ENCODE peak calls at places on chromosome 2, in seven cellular contexts. L is fibroblast of lung, N is WERI-Rb-1, B is mesothelial cell of epicardium, Y is transverse colon, T is fibroblast of the aortic adventitia, R is progenitor cell of endocrine pancreas. S is an unnamed sample.

GRCh38 chr2:73851274-73851673 is 22.5 kb downstream of the STAMBP start:
- DNase-seq in L (no peak), N (peak), B (no peak), Y (peak), T (no peak), R (no peak), S (peak)

GRCh38 chr2:219453691-219454131 is 19.1 kb downstream of the SPEG start:
- DNase-seq in L (peak), N (peak), B (no peak), Y (peak), T (peak), R (no peak), S (peak)

GRCh38 chr2:62216616-62217015 is 20.7 kb downstream of the B3GNT2 start:
- DNase-seq in L (peak), N (no peak), B (no peak), Y (peak), T (peak), R (no peak), S (peak)

GRCh38 chr2:127419448-127420038 is 1.3 kb downstream of the PROC start:
- DNase-seq in L (no peak), N (no peak), B (no peak), Y (no peak), T (no peak), R (no peak), S (no peak)

GRCh38 chr2:121085801-121086200 is 199.2 kb downstream of the TFCP2L1 start:
- DNase-seq in L (no peak), N (no peak), B (no peak), Y (no peak), T (no peak), R (no peak), S (no peak)

GRCh38 chr2:37919631-37920032 is 5.5 kb upstream of the RMDN2 start:
- DNase-seq in L (no peak), N (no peak), B (no peak), Y (no peak), T (no peak), R (no peak), S (peak)

GRCh38 chr2:173652311-173652710 is 297.6 kb downstream of the CDCA7 start:
- DNase-seq in L (peak), N (no peak), B (no peak), Y (no peak), T (peak), R (no peak), S (peak)

GRCh38 chr2:123153041-123153440 is 872.0 kb upstream of the CNTNAP5 start:
- DNase-seq in L (no peak), N (no peak), B (no peak), Y (no peak), T (no peak), R (no peak), S (no peak)

GRCh38 chr2:220476877-220477276 is 849.4 kb downstream of the SLC4A3 start:
- DNase-seq in L (no peak), N (no peak), B (no peak), Y (no peak), T (no peak), R (no peak), S (no peak)

GRCh38 chr2:10482460-10482859 is 34.3 kb upstream of the ODC1 start:
- DNase-seq in L (no peak), N (no peak), B (no peak), Y (no peak), T (no peak), R (no peak), S (no peak)

GRCh38 chr2:217418090-217418489 is 558.2 kb upstream of the TNP1 start:
- DNase-seq in L (no peak), N (no peak), B (no peak), Y (no peak), T (peak), R (no peak), S (no peak)

GRCh38 chr2:102488063-102488462 is 15.0 kb downstream of the SLC9A4 start:
- DNase-seq in L (peak), N (no peak), B (no peak), Y (peak), T (peak), R (no peak), S (peak)

GRCh38 chr2:223813329-223813728 is 24.1 kb downstream of the AP1S3 start:
- DNase-seq in L (no peak), N (no peak), B (no peak), Y (no peak), T (no peak), R (no peak), S (no peak)

GRCh38 chr2:133777607-133778006 is 209.3 kb upstream of the NCKAP5 start:
- DNase-seq in L (peak), N (no peak), B (no peak), Y (no peak), T (no peak), R (no peak), S (no peak)

GRCh38 chr2:28713582-28714292 is 37.9 kb upstream of the PPP1CB start:
- DNase-seq in L (peak), N (no peak), B (no peak), Y (no peak), T (peak), R (no peak), S (peak)

GRCh38 chr2:219045937-219046550 is 4.7 kb upstream of the CFAP65 start:
- DNase-seq in L (peak), N (no peak), B (peak), Y (no peak), T (peak), R (peak), S (peak)

GRCh38 chr2:191246820-191247380 is 1.7 kb downstream of the MYO1B start:
- DNase-seq in L (peak), N (no peak), B (no peak), Y (no peak), T (no peak), R (no peak), S (peak)

GRCh38 chr2:172968061-172968469 is 107.6 kb upstream of the MAP3K20 start:
- DNase-seq in L (peak), N (no peak), B (no peak), Y (no peak), T (peak), R (no peak), S (peak)

GRCh38 chr2:27212626-27213471 is 781 bp upstream of the SLC5A6 start:
- DNase-seq in L (peak), N (peak), B (no peak), Y (no peak), T (peak), R (no peak), S (peak)

GRCh38 chr2:226030369-226031077 is 631.0 kb downstream of the NYAP2 start:
- DNase-seq in L (peak), N (peak), B (no peak), Y (no peak), T (no peak), R (no peak), S (no peak)

GRCh38 chr2:55862269-55862668 is 61.3 kb downstream of the EFEMP1 start:
- DNase-seq in L (peak), N (no peak), B (no peak), Y (no peak), T (peak), R (no peak), S (peak)

GRCh38 chr2:200509608-200510433 is at the start of gene KCTD18:
- DNase-seq in L (peak), N (peak), B (peak), Y (peak), T (peak), R (peak), S (peak)

GRCh38 chr2:122481717-122482116 is 726.3 kb downstream of the TSN start:
- DNase-seq in L (no peak), N (no peak), B (no peak), Y (no peak), T (no peak), R (no peak), S (peak)

GRCh38 chr2:33022989-33023731 is 76.4 kb downstream of the LTBP1 start:
- DNase-seq in L (peak), N (no peak), B (no peak), Y (no peak), T (peak), R (no peak), S (peak)

GRCh38 chr2:213246665-213247281 is 37.5 kb upstream of the SPAG16 start:
- DNase-seq in L (peak), N (peak), B (peak), Y (peak), T (peak), R (peak), S (peak)

GRCh38 chr2:85949280-85949679 is 60.5 kb upstream of the ST3GAL5 start:
- DNase-seq in L (no peak), N (no peak), B (no peak), Y (no peak), T (no peak), R (no peak), S (peak)

GRCh38 chr2:75563591-75563990 is 2.9 kb upstream of the EVA1A start:
- DNase-seq in L (no peak), N (no peak), B (no peak), Y (no peak), T (no peak), R (no peak), S (no peak)

GRCh38 chr2:70664525-70664924 is 103.5 kb downstream of the ADD2 start:
- DNase-seq in L (no peak), N (no peak), B (no peak), Y (no peak), T (no peak), R (no peak), S (no peak)

GRCh38 chr2:179235463-179236108 is 29.0 kb downstream of the SESTD1 start:
- DNase-seq in L (no peak), N (no peak), B (no peak), Y (no peak), T (peak), R (no peak), S (no peak)

GRCh38 chr2:235591921-235592320 is 98.1 kb downstream of the AGAP1 start:
- DNase-seq in L (peak), N (no peak), B (no peak), Y (no peak), T (no peak), R (no peak), S (no peak)

GRCh38 chr2:202035089-202035940 is 1.7 kb downstream of the FZD7 start:
- DNase-seq in L (peak), N (no peak), B (peak), Y (peak), T (peak), R (peak), S (peak)

GRCh38 chr2:5854797-5855196 is 162.6 kb downstream of the SOX11 start:
- DNase-seq in L (no peak), N (no peak), B (no peak), Y (no peak), T (no peak), R (no peak), S (no peak)

GRCh38 chr2:2743164-2743571 is 412.1 kb upstream of the MYT1L start:
- DNase-seq in L (no peak), N (no peak), B (no peak), Y (no peak), T (peak), R (no peak), S (peak)

GRCh38 chr2:10584843-10585475 is 104.8 kb downstream of the NOL10 start:
- DNase-seq in L (peak), N (no peak), B (no peak), Y (no peak), T (peak), R (no peak), S (peak)

GRCh38 chr2:130871843-130872242 is 35.1 kb downstream of the ARHGEF4 start:
- DNase-seq in L (no peak), N (no peak), B (no peak), Y (no peak), T (no peak), R (no peak), S (no peak)

GRCh38 chr2:204529795-204530463 is 15.3 kb upstream of the PARD3B start:
- DNase-seq in L (no peak), N (no peak), B (no peak), Y (peak), T (no peak), R (no peak), S (no peak)

GRCh38 chr2:177030391-177031000 is 182.1 kb upstream of the HNRNPA3 start:
- DNase-seq in L (no peak), N (no peak), B (no peak), Y (no peak), T (no peak), R (no peak), S (no peak)

GRCh38 chr2:103293266-103293583 is 531.4 kb downstream of the TMEM182 start:
- DNase-seq in L (no peak), N (no peak), B (no peak), Y (no peak), T (no peak), R (no peak), S (no peak)

GRCh38 chr2:126635281-126635680 is 20.7 kb upstream of the GYPC start:
- DNase-seq in L (peak), N (no peak), B (no peak), Y (no peak), T (peak), R (no peak), S (peak)

GRCh38 chr2:171072164-171072563 is 88.5 kb downstream of the TLK1 start:
- DNase-seq in L (no peak), N (no peak), B (no peak), Y (peak), T (no peak), R (no peak), S (no peak)

DNA sequence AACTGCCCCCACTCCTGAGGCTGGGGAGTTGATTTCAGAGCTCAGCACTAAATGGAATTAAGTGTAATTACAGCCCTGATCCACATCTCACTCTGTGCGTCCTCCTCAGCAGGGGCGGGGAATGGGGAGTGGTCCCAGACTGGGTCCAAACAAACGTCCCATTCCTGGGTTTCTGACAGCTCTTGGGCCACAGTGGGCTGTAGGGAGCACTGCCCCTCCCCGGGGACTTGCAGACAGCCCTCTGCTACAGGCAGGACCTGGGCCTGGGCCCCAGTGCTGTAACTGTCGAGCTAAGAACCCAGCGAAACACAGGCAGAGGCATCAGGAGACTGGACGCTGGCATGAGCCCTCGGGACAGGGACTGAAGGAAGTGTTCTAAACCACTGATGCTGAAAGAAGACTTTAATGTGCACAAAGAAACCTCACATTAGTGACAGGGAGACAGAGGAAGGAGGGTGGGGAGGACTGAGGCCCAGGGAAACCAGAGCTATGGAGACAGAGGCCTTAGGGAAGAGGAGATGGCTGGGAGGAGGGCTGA is 5.7 kb upstream of the SEMA4C start:
- DNase-seq in L (no peak), N (peak), B (no peak), Y (no peak), T (no peak), R (no peak), S (no peak)
- TF ChIP-seq CTCF in L (no peak), N (no peak), B (peak), Y (no peak), T (no peak), R (no peak), S (no peak)

DNA sequence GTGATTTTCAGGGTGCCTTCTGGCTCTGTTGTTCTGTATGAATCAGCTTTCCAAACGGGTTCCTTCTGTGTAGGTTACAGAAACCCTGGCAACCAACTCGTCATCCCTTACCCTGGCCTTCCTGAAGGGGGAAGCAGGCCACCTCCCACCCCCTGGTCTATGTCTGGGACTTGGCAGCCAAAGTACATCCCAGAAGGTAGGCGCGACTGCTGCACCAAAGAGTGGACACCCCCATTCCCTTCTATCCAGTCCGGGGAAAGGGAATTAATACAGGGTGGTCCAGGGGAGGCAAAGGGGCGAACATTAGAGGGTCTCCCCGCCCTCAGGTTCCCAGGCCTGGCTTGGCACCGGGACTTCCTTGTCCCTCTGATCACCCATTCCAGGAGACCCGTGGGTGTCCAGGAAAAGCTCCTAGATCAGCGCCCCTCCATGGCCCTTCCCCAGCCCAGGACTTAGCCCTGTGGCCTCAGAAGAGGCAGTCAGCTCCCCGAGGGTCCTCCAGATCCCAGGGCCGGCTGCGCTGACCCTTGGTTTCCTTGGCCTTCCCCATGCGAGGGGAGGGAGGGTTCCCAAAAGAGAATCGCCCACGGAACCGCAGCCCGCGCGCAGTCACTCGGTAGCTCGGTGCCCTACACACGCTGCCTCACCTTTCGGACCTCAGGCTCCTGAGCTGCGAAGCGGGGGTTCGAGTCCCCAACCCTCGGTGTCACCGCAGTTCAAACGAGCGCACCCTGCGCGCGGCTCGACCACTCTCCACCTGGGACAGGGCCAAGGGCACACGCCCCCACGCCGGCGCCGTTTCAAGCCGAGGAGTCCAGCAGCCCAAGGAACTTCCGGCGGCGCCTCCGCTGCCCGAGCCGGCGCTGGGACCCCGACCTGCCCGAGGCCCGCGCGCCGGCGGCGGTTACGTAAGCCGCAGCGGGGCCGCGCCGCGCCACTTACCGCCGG is at the start of gene PER2:
- DNase-seq in L (peak), N (peak), B (no peak), Y (peak), T (peak), R (peak), S (peak)
- TF ChIP-seq CTCF in L (peak), N (peak), B (no peak), Y (no peak), T (peak), R (peak), S (peak)

GRCh38 chr2:66772618-66773017 is 337.7 kb downstream of the MEIS1 start:
- DNase-seq in L (no peak), N (no peak), B (no peak), Y (no peak), T (no peak), R (no peak), S (peak)
- TF ChIP-seq CTCF in L (peak), N (peak), B (no peak), Y (no peak), T (no peak), R (no peak), S (peak)

GRCh38 chr2:64793701-64794100 is 140.0 kb upstream of the SERTAD2 start:
- DNase-seq in L (no peak), N (no peak), B (no peak), Y (no peak), T (peak), R (no peak), S (no peak)

GRCh38 chr2:64789466-64790320 is 136.0 kb upstream of the SERTAD2 start:
- DNase-seq in L (no peak), N (no peak), B (no peak), Y (no peak), T (no peak), R (no peak), S (no peak)

GRCh38 chr2:64792995-64793639 is 139.4 kb upstream of the SERTAD2 start:
- DNase-seq in L (no peak), N (no peak), B (no peak), Y (no peak), T (peak), R (no peak), S (peak)

GRCh38 chr2:64794426-64794995 is 140.8 kb upstream of the SERTAD2 start:
- DNase-seq in L (no peak), N (no peak), B (no peak), Y (no peak), T (no peak), R (no peak), S (no peak)

DNA sequence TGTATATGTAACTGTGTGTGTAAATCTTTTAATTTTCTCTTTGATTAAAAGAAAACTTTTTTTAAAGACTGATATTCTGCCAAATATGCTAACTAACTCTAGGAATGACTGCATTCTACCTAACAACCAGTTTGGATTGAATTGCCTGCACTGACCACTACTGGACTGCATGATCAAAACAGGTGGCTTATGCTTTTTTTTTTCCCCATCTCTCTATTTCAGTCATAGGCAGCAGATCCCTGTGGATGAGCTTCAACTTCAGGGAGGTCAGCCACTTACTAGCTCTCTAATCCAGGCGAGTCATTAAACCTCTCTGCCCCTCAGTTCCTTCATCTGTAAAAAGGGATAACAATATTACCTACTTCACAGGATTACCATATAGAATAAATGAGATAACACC is 138.6 kb upstream of the SERTAD2 start:
- DNase-seq in L (no peak), N (peak), B (no peak), Y (no peak), T (no peak), R (no peak), S (no peak)
- TF ChIP-seq CTCF in L (no peak), N (peak), B (no peak), Y (no peak), T (no peak), R (no peak), S (no peak)

GRCh38 chr2:189441709-189442074 is 418 bp downstream of the WDR75 start:
- DNase-seq in L (no peak), N (no peak), B (no peak), Y (no peak), T (no peak), R (no peak), S (no peak)
- TF ChIP-seq CTCF in L (no peak), N (no peak), B (no peak), Y (no peak), T (no peak), R (no peak), S (no peak)

GRCh38 chr2:1590611-1591460 is 153.5 kb downstream of the PXDN start:
- DNase-seq in L (no peak), N (peak), B (no peak), Y (no peak), T (peak), R (no peak), S (peak)
- TF ChIP-seq CTCF in L (no peak), N (no peak), B (no peak), Y (no peak), T (peak), R (no peak), S (peak)

GRCh38 chr2:158496986-158497385 is 40.2 kb downstream of the PKP4 start:
- DNase-seq in L (no peak), N (no peak), B (no peak), Y (no peak), T (no peak), R (no peak), S (no peak)

GRCh38 chr2:158499383-158499782 is 42.6 kb downstream of the PKP4 start:
- DNase-seq in L (no peak), N (no peak), B (no peak), Y (no peak), T (no peak), R (no peak), S (no peak)

GRCh38 chr2:158498043-158498748 is 41.4 kb downstream of the PKP4 start:
- DNase-seq in L (no peak), N (no peak), B (no peak), Y (no peak), T (peak), R (no peak), S (no peak)

GRCh38 chr2:158497486-158497885 is 40.7 kb downstream of the PKP4 start:
- DNase-seq in L (no peak), N (no peak), B (no peak), Y (no peak), T (peak), R (no peak), S (peak)

DNA sequence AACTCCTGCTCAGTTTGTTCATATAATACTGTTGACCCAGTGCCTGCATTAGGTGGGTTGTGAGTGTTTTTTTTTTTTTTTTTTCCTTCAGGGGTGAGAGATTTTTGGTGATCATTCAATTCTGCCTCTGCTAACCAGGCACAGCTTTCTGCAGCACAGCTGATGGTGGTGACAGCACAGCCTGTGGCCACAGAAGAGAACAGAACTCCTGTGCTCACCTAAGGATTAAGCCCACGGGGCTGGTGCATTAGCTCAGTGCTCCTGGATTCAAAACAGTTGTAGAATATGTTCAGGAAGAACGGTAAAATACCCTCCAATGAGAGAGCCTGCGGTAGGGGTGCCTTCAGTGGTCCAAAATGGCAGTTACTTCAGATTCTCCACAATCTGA is 42.0 kb downstream of the PKP4 start:
- DNase-seq in L (no peak), N (peak), B (no peak), Y (no peak), T (no peak), R (no peak), S (no peak)
- TF ChIP-seq CTCF in L (no peak), N (peak), B (no peak), Y (no peak), T (no peak), R (no peak), S (no peak)

S was measured in fibroblast of pulmonary artery.